ENCODE peak calls at places on chromosomes 11 and 22, in five cellular contexts. I is mesendoderm, J is mesenchymal stem cell, P is H1, W is IMR-90. C is an unnamed sample. For H3K4me1, the result is how much of the 10 kb centered on the place peaks cover.

GRCh38 chr11:109034341-109034696 is 369.4 kb downstream of the DDX10 start:
- DNase-seq in I (no peak), P (no peak), W (peak), J (no peak), C (no peak)

GRCh38 chr22:50191041-50191740 is 5.5 kb downstream of the TRABD start:
- DNase-seq in I (no peak), P (no peak), J (no peak), W (no peak), C (no peak)

GRCh38 chr11:26231252-26231661 is 100.7 kb upstream of the ANO3 start:
- DNase-seq in P (no peak), J (peak), I (no peak), W (peak), C (no peak)

GRCh38 chr22:23217171-23218052 is 37.1 kb downstream of the BCR start:
- DNase-seq in J (peak), W (no peak), I (no peak), P (no peak), C (no peak)

GRCh38 chr11:57638005-57638760 is 11.5 kb downstream of the YPEL4 start:
- DNase-seq in I (peak), P (peak), W (peak), J (peak), C (peak)

GRCh38 chr11:2515401-2516275 is 70.8 kb downstream of the KCNQ1 start:
- DNase-seq in J (no peak), P (no peak), W (no peak), I (no peak), C (no peak)

GRCh38 chr11:34331736-34332135 is 26.1 kb downstream of the ABTB2 start:
- DNase-seq in I (no peak), W (no peak), J (no peak), P (no peak), C (no peak)

GRCh38 chr11:62398011-62398994 is 20.5 kb upstream of the SCGB1A1 start:
- DNase-seq in P (no peak), W (peak), J (peak), I (peak), C (no peak)

GRCh38 chr22:40975346-40975745 is 24.2 kb downstream of the RBX1 start:
- DNase-seq in P (no peak), W (no peak), J (no peak), I (no peak), C (no peak)

GRCh38 chr11:59186130-59186594 is 14.2 kb downstream of the DTX4 start:
- DNase-seq in J (no peak), P (peak), W (no peak), I (peak), C (no peak)

GRCh38 chr11:33668468-33668825 is 32.2 kb downstream of the C11orf91 start:
- DNase-seq in W (no peak), P (no peak), J (no peak), I (no peak), C (no peak)

DNA sequence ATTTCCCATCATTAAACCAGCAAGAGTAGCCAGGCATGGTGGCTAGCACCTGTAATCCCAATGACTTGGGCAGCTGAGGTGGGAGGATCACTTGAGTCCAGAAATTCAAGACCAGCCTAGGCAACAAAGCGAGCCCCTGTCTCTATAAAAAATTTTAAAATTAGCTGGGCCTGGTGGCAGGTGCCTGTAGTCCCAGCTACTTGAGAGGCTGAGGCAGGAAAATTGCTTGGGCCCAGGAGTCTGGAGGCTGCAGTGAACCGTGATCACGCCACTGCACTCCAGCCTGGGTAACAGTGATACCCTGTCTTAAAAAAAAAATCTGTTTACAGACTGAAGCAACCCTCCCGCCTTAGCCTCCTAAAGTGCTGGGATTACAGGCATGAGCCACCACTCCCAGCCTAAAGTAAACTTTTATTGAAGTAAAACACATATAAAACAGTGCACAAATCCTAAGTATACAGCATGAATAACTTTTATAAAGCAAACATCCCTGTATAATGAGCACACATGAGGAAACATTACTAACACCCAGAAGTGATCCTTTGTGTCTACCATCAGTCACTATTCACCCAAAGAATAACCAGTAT is 12.6 kb downstream of the UCP3 start:
- DNase-seq in J (no peak), P (no peak), W (no peak), I (no peak), C (no peak)
- H3K4me1 ChIP-seq in J (under half), P (under half), W (under half), I (under half), C (under half)

DNA sequence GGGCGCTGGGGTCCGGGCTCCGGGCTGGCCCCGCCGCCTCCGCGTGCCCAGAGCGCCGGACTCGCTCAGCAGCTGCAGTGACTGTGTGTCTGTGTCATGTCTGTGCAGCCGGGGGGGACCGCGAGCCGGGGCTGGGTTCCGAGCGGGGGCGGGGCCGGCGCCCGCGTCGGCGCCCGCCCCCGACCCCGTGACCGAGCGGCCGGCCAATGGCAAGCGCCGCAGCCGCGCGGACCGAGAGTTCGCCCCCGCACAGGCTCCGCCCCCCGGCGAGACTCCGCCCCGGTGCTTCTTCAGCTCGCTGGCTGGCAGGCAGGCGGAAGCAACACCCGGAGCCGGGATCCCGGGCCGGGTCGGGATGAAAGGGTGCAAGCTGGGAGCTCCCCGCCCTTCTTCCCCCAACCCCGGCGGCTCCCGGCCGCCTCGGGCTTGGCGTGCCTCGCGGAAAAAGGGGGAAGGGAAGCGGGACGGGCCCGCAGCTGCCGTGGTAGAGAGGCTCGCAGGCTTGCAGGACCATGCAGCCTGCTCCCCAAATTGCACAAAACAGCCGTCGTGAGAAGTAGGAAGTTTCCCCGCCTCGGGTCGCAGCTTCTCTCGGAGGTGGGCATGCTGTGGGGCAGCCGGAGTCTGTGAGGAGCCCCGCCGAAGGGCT is 775 bp upstream of the LARGE1 start:
- DNase-seq in I (peak), J (peak), P (peak), W (peak), C (peak)
- H3K18ac ChIP-seq in I (peak), J (peak), P (no peak), W (no peak), C (peak)

DNA sequence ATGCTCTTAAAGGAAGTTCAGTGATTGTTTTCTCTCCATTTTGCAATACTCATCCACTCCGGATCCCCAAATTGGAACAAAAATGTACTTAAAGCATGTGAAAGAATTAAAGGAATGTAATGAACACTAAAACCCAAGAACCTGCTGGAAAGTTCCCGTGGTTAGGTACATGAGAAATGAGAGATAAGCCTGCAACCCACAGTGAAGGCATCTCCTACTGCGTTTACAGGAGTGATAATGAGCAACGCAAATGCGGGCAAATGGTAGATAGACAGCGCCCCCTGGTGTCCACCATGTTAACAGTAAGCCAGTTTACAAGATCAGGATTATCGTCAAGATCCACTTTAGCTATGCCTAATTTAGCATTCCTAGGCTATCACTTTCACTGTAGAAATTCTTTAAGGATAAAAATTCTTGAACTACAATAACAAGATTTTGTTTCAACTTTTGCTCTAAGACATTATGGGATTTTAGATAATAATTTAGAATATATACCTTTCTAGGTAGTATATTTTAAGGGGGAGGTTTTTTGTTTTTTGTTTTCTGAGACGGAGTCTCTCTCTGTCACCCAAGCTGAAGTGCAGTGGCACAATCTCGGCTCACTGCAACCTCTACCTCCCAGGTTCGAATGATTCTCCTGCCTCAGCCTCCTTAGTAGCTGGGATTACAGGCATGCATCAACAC is 29.9 kb downstream of the ALG9 start:
- DNase-seq in J (peak), I (peak), W (peak), P (peak), C (peak)
- H3K4me3 ChIP-seq in J (no peak), I (no peak), W (no peak), P (no peak), C (no peak)

DNA sequence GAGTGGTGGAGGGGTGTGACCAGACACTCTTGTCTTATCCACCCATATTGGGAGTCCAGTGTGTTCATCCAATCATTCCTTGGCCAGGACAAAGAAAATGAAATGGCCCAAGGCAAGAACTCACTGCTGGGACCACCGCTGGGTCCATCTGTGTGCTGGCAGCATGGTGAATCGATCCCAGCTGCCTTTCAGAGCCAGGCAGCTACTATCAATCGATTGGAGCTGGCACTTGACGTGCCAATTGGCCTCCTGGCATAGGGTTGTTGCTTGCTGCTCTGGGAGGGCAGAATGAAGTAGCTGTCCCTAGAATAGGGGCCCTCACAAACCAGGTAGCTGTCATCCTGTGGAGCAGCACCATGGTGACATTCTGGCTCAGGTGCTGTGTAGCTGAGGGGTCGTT is 1.4 kb upstream of the ARVCF start:
- DNase-seq in I (no peak), W (no peak), J (no peak), P (no peak), C (no peak)
- H3K4me1 ChIP-seq in I (under half), W (under half), J (under half), P (under half), C (under half)

GRCh38 chr11:69092263-69092662 is 43.5 kb downstream of the TPCN2 start:
- DNase-seq in I (no peak), J (no peak), P (no peak), W (no peak), C (no peak)

GRCh38 chr11:69093106-69093505 is 44.4 kb downstream of the TPCN2 start:
- DNase-seq in W (no peak), J (no peak), I (no peak), P (no peak), C (no peak)

GRCh38 chr11:69095300-69095699 is 46.6 kb downstream of the TPCN2 start:
- DNase-seq in J (no peak), I (no peak), P (no peak), W (no peak), C (no peak)

GRCh38 chr11:69094915-69095290 is 46.2 kb downstream of the TPCN2 start:
- DNase-seq in W (no peak), I (no peak), J (no peak), P (no peak), C (no peak)

DNA sequence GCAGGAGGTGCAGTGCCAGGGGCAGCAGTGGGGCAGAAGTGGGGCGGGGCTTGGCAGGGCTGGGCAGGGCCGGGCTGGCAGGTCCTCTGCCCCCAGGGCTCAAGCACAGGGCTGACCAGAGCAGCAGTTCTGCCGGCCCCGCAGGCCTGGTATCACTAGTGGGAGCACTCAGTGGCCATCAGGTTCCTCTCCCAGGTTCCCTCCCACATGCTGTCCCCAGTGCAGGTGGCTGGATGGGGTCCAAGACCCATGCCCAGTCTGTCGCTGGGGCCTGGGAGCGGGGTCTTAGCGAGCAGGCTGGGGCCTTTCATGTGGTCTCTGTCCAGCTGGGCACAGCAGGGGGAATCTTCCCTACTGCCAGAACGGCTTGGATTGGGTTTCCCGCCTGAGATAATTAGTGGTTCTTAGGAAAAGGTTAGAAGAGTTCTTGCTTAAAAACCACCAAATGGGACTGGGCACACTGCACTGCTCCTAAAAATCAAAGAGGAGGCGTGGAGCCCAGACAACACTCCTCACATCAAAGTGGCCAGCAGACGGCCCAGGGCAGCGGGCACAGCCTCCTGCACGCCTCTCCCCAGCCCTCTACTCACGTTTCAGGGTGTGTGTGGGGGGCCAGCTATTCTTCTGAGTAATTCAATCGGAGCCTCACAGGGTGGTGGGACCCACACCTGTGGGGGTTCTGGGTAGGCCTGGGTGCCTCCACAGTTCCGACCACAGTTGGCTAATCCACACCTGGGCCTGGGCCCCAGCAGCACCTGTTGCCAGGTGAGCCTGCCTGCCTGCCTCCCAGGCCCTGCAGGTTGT is 45.6 kb downstream of the TPCN2 start:
- DNase-seq in J (no peak), W (no peak), I (no peak), P (no peak), C (no peak)
- H3K18ac ChIP-seq in J (no peak), W (no peak), I (no peak), P (no peak), C (no peak)

GRCh38 chr11:20597137-20597923 is 2.1 kb upstream of the SLC6A5 start:
- DNase-seq in I (no peak), J (no peak), W (no peak), P (peak), C (no peak)

GRCh38 chr11:20599424-20600346 is at the start of gene SLC6A5:
- DNase-seq in P (peak), J (peak), W (peak), I (peak), C (peak)

GRCh38 chr11:20598487-20598886 is 921 bp upstream of the SLC6A5 start:
- DNase-seq in J (no peak), I (no peak), P (no peak), W (no peak), C (no peak)

GRCh38 chr11:20596629-20597129 is 2.7 kb upstream of the SLC6A5 start:
- DNase-seq in P (no peak), I (peak), W (no peak), J (no peak), C (no peak)

GRCh38 chr11:20597924-20598484 is 1.4 kb upstream of the SLC6A5 start:
- DNase-seq in J (no peak), I (no peak), W (no peak), P (peak), C (no peak)
- H3K4me3 ChIP-seq in J (no peak), I (no peak), W (no peak), P (peak), C (no peak)

GRCh38 chr22:46049726-46050450 is 72.9 kb upstream of the WNT7B start:
- DNase-seq in I (no peak), W (no peak), P (no peak), J (no peak), C (no peak)
- H3K4me1 ChIP-seq in I (under half), W (under half), P (under half), J (under half), C (under half)

C was measured in neuronal stem cell.